ENCODE peak calls at places on chromosome 16, in eight cellular contexts. L is ovary, X is IMR-90, J is tibial nerve, I is uterus, R is heart left ventricle, Z is sigmoid colon, Q is heart right ventricle. U is an unnamed sample. For H3K27me3 and H3K4me1, the result is how much of the 10 kb centered on the place peaks cover.

GRCh38 chr16:85750827-85751641 is at the start of gene C16orf74:
- DNase-seq in L (peak), X (peak), J (no peak), I (no peak), R (peak), Z (no peak), Q (peak), U (peak)

GRCh38 chr16:63171545-63171944 is 1135.3 kb upstream of the CDH8 start:
- DNase-seq in L (no peak), X (no peak), J (no peak), I (no peak), R (no peak), Z (no peak), Q (no peak), U (no peak)

GRCh38 chr16:47949276-47949675 is 206.5 kb downstream of the ABCC12 start:
- DNase-seq in L (no peak), X (no peak), J (no peak), I (no peak), R (no peak), Z (no peak), Q (no peak), U (no peak)

GRCh38 chr16:20660325-20660724 is 37.2 kb downstream of the ACSM1 start:
- DNase-seq in L (no peak), X (no peak), J (no peak), I (no peak), R (no peak), Z (no peak), Q (no peak), U (no peak)

GRCh38 chr16:81945665-81946064 is 65.6 kb downstream of the SDR42E1 start:
- DNase-seq in L (no peak), X (peak), J (no peak), I (no peak), R (no peak), Z (no peak), Q (no peak), U (no peak)

GRCh38 chr16:85402910-85403692 is 210.0 kb upstream of the GSE1 start:
- DNase-seq in L (peak), X (peak), J (peak), I (peak), R (peak), Z (peak), Q (peak), U (peak)

GRCh38 chr16:1908983-1909382 is 9.2 kb downstream of the HS3ST6 start:
- DNase-seq in L (no peak), X (no peak), J (no peak), I (no peak), R (no peak), Z (no peak), Q (no peak), U (no peak)

GRCh38 chr16:1776991-1777374 is 4.0 kb upstream of the MRPS34 start:
- DNase-seq in L (no peak), X (no peak), J (no peak), I (no peak), R (no peak), Z (no peak), Q (no peak), U (no peak)

DNA sequence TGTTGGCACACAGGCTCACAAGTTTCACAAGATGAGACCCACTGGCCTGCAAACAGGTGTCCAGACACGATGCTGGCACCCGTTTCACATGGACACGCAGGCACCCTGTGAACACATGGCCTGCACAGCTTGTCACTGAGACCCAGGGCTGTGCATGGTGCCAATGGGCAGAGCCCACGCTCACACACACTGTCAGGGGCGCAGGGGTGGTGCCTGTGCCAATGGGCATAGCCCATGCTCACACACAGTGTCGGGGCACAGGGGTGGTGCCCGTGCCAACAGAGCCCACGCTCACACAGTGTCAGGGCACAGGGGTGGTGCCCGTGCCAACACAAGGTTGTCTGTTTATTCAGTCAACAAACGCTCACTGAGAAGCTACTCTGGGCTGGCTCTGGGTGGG is 29.3 kb downstream of the CTU2 start:
- DNase-seq in L (no peak), X (no peak), J (no peak), I (no peak), R (no peak), Z (no peak), Q (no peak), U (no peak)
- TF ChIP-seq CTCF in L (no peak), X (no peak), J (no peak), I (no peak), R (no peak), Z (no peak), Q (no peak), U (no peak)

DNA sequence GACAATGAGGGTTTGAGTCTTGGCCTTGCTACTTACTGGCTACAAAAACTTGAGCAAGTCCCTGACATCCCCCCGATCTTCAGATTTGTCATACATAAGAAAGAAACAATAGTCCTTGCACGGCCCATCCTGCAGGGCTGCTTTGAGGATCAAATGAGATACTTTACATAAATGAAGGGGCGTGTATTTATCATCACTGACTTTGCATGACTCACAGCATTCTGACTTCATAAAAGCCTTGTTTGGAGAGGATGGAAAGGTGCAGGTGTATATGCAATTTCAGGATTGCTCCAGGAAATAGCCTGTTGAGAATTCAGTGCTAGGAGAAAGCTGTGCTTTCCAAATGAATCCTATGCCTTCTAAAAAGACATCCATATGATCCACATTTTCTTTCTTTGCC is 465.0 kb upstream of the MAF start:
- DNase-seq in L (no peak), X (no peak), J (no peak), I (no peak), R (no peak), Z (no peak), Q (no peak), U (no peak)
- H3K27me3 ChIP-seq in L (under half), X (under half), J (under half), I (under half), R (under half), Z (under half), Q (under half), U (under half)

GRCh38 chr16:66510711-66511614 is 39.0 kb downstream of the TK2 start:
- DNase-seq in L (peak), X (no peak), J (no peak), I (peak), R (no peak), Z (peak), Q (no peak), U (no peak)

GRCh38 chr16:66510298-66510697 is 39.6 kb downstream of the TK2 start:
- DNase-seq in L (no peak), X (no peak), J (no peak), I (peak), R (no peak), Z (peak), Q (no peak), U (no peak)

GRCh38 chr16:66508261-66508913 is 41.5 kb downstream of the TK2 start:
- DNase-seq in L (no peak), X (no peak), J (no peak), I (peak), R (no peak), Z (peak), Q (no peak), U (no peak)

GRCh38 chr16:66508914-66509496 is 40.9 kb downstream of the TK2 start:
- DNase-seq in L (no peak), X (no peak), J (no peak), I (peak), R (no peak), Z (peak), Q (no peak), U (no peak)

GRCh38 chr16:66509576-66509975 is 40.3 kb downstream of the TK2 start:
- DNase-seq in L (no peak), X (no peak), J (no peak), I (peak), R (no peak), Z (peak), Q (no peak), U (no peak)
- H3K4me1 ChIP-seq in L (under half), X (under half), J (under half), I (under half), R (under half), Z (under half), Q (under half), U (half or more)

DNA sequence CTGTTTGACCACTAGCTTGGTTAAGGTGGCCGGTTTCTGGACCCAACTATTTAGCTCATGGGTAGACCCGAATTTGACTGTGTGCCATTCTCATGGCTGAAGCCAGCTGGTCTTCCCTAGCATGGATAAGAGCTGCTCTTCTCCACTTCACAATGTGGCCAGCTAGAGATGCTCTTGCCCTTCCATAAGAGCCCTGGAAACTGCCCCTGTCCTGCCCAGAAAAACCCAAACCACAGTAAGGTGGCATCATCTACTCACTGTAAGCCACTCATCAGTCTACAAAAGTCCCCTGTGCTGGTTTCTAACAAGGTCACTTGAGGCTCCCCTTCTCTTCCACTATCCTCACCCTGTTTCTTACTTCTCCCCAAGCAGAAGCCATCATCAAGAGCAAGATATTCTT is 165.1 kb downstream of the HS3ST2 start:
- DNase-seq in L (no peak), X (no peak), J (no peak), I (no peak), R (no peak), Z (no peak), Q (no peak), U (no peak)
- TF ChIP-seq CTCF in L (no peak), X (no peak), J (no peak), I (no peak), R (no peak), Z (no peak), Q (no peak), U (no peak)